ENCODE peak calls at places on chromosome 16, in nine cellular contexts. One of them, this sample, is unnamed. For H3K9me3, the result is how much of the 10 kb centered on the place peaks cover.

GRCh38 chr16:54265558-54266213 is 20.9 kb downstream of the IRX3 start:
- DNase-seq in fibroblast of lung: peak
- DNase-seq in PC-9: peak
- DNase-seq in left lung: no peak
- DNase-seq in IMR-90: no peak
- DNase-seq in sigmoid colon: no peak
- DNase-seq in neural progenitor cell: no peak
- DNase-seq in GM12878: no peak
- DNase-seq in naive thymus-derived CD4-positive, alpha-beta T cell: no peak
- DNase-seq in this sample: no peak

GRCh38 chr16:31712064-31712540 is 161.5 kb upstream of the ZNF267 start:
- DNase-seq in fibroblast of lung: no peak
- DNase-seq in PC-9: no peak
- DNase-seq in left lung: no peak
- DNase-seq in IMR-90: no peak
- DNase-seq in sigmoid colon: no peak
- DNase-seq in neural progenitor cell: no peak
- DNase-seq in GM12878: no peak
- DNase-seq in naive thymus-derived CD4-positive, alpha-beta T cell: no peak
- DNase-seq in this sample: no peak

GRCh38 chr16:85449195-85449884 is 163.8 kb upstream of the GSE1 start:
- DNase-seq in fibroblast of lung: no peak
- DNase-seq in PC-9: no peak
- DNase-seq in left lung: no peak
- DNase-seq in IMR-90: no peak
- DNase-seq in sigmoid colon: no peak
- DNase-seq in neural progenitor cell: no peak
- DNase-seq in GM12878: no peak
- DNase-seq in naive thymus-derived CD4-positive, alpha-beta T cell: no peak
- DNase-seq in this sample: no peak

GRCh38 chr16:9260665-9261064 is 169.2 kb downstream of the HAPSTR1 start:
- DNase-seq in fibroblast of lung: no peak
- DNase-seq in PC-9: no peak
- DNase-seq in left lung: no peak
- DNase-seq in IMR-90: no peak
- DNase-seq in sigmoid colon: no peak
- DNase-seq in neural progenitor cell: no peak
- DNase-seq in GM12878: no peak
- DNase-seq in naive thymus-derived CD4-positive, alpha-beta T cell: no peak
- DNase-seq in this sample: no peak

GRCh38 chr16:72829846-72830620 is 217.9 kb downstream of the ZFHX3 start:
- DNase-seq in fibroblast of lung: no peak
- DNase-seq in PC-9: no peak
- DNase-seq in left lung: no peak
- DNase-seq in IMR-90: peak
- DNase-seq in sigmoid colon: no peak
- DNase-seq in neural progenitor cell: no peak
- DNase-seq in GM12878: no peak
- DNase-seq in naive thymus-derived CD4-positive, alpha-beta T cell: no peak
- DNase-seq in this sample: no peak

GRCh38 chr16:89052824-89053724 is 40.6 kb upstream of the ACSF3 start:
- DNase-seq in fibroblast of lung: peak
- DNase-seq in PC-9: peak
- DNase-seq in left lung: peak
- DNase-seq in IMR-90: peak
- DNase-seq in sigmoid colon: no peak
- DNase-seq in neural progenitor cell: no peak
- DNase-seq in GM12878: no peak
- DNase-seq in naive thymus-derived CD4-positive, alpha-beta T cell: no peak
- DNase-seq in this sample: no peak

GRCh38 chr16:84182104-84182503 is 4.8 kb downstream of the TAF1C start:
- DNase-seq in fibroblast of lung: no peak
- DNase-seq in PC-9: no peak
- DNase-seq in left lung: no peak
- DNase-seq in IMR-90: no peak
- DNase-seq in sigmoid colon: no peak
- DNase-seq in neural progenitor cell: no peak
- DNase-seq in GM12878: no peak
- DNase-seq in naive thymus-derived CD4-positive, alpha-beta T cell: no peak
- DNase-seq in this sample: no peak

GRCh38 chr16:84266451-84266850 is 26.6 kb upstream of the KCNG4 start:
- DNase-seq in fibroblast of lung: peak
- DNase-seq in PC-9: peak
- DNase-seq in left lung: no peak
- DNase-seq in IMR-90: peak
- DNase-seq in sigmoid colon: no peak
- DNase-seq in neural progenitor cell: peak
- DNase-seq in GM12878: peak
- DNase-seq in naive thymus-derived CD4-positive, alpha-beta T cell: no peak
- DNase-seq in this sample: no peak

GRCh38 chr16:85546585-85547447 is 66.3 kb upstream of the GSE1 start:
- DNase-seq in fibroblast of lung: no peak
- DNase-seq in PC-9: no peak
- DNase-seq in left lung: no peak
- DNase-seq in IMR-90: no peak
- DNase-seq in sigmoid colon: no peak
- DNase-seq in neural progenitor cell: no peak
- DNase-seq in GM12878: no peak
- DNase-seq in naive thymus-derived CD4-positive, alpha-beta T cell: no peak
- DNase-seq in this sample: no peak

GRCh38 chr16:10824111-10824893 is 5.7 kb upstream of the TVP23A start:
- DNase-seq in fibroblast of lung: no peak
- DNase-seq in PC-9: peak
- DNase-seq in left lung: peak
- DNase-seq in IMR-90: no peak
- DNase-seq in sigmoid colon: no peak
- DNase-seq in neural progenitor cell: no peak
- DNase-seq in GM12878: no peak
- DNase-seq in naive thymus-derived CD4-positive, alpha-beta T cell: no peak
- DNase-seq in this sample: no peak

GRCh38 chr16:57606847-57607501 is 21.5 kb upstream of the ADGRG1 start:
- DNase-seq in fibroblast of lung: no peak
- DNase-seq in PC-9: no peak
- DNase-seq in left lung: peak
- DNase-seq in IMR-90: no peak
- DNase-seq in sigmoid colon: no peak
- DNase-seq in neural progenitor cell: no peak
- DNase-seq in GM12878: no peak
- DNase-seq in naive thymus-derived CD4-positive, alpha-beta T cell: no peak
- DNase-seq in this sample: no peak

GRCh38 chr16:5665770-5666169 is 568.2 kb upstream of the EEF2KMT start:
- DNase-seq in fibroblast of lung: no peak
- DNase-seq in PC-9: no peak
- DNase-seq in left lung: no peak
- DNase-seq in IMR-90: no peak
- DNase-seq in sigmoid colon: no peak
- DNase-seq in neural progenitor cell: no peak
- DNase-seq in GM12878: no peak
- DNase-seq in naive thymus-derived CD4-positive, alpha-beta T cell: no peak
- DNase-seq in this sample: no peak

GRCh38 chr16:28326881-28327610 is 34.7 kb downstream of the SBK1 start:
- DNase-seq in fibroblast of lung: peak
- DNase-seq in PC-9: peak
- DNase-seq in left lung: no peak
- DNase-seq in IMR-90: peak
- DNase-seq in sigmoid colon: peak
- DNase-seq in neural progenitor cell: peak
- DNase-seq in GM12878: no peak
- DNase-seq in naive thymus-derived CD4-positive, alpha-beta T cell: peak
- DNase-seq in this sample: peak

GRCh38 chr16:15689290-15689689 is 39.2 kb downstream of the NDE1 start:
- DNase-seq in fibroblast of lung: peak
- DNase-seq in PC-9: no peak
- DNase-seq in left lung: no peak
- DNase-seq in IMR-90: peak
- DNase-seq in sigmoid colon: no peak
- DNase-seq in neural progenitor cell: no peak
- DNase-seq in GM12878: no peak
- DNase-seq in naive thymus-derived CD4-positive, alpha-beta T cell: no peak
- DNase-seq in this sample: no peak

GRCh38 chr16:56353054-56353921 is 72.1 kb downstream of the AMFR start:
- DNase-seq in fibroblast of lung: no peak
- DNase-seq in PC-9: peak
- DNase-seq in left lung: peak
- DNase-seq in IMR-90: no peak
- DNase-seq in sigmoid colon: peak
- DNase-seq in neural progenitor cell: no peak
- DNase-seq in GM12878: no peak
- DNase-seq in naive thymus-derived CD4-positive, alpha-beta T cell: no peak
- DNase-seq in this sample: no peak

GRCh38 chr16:81313731-81314602 is 795 bp upstream of the GAN start:
- DNase-seq in fibroblast of lung: peak
- DNase-seq in PC-9: no peak
- DNase-seq in left lung: no peak
- DNase-seq in IMR-90: no peak
- DNase-seq in sigmoid colon: no peak
- DNase-seq in neural progenitor cell: peak
- DNase-seq in GM12878: no peak
- DNase-seq in naive thymus-derived CD4-positive, alpha-beta T cell: no peak
- DNase-seq in this sample: no peak

GRCh38 chr16:50065241-50065623 is 538 bp upstream of the HEATR3 start:
- DNase-seq in fibroblast of lung: no peak
- DNase-seq in PC-9: no peak
- DNase-seq in left lung: no peak
- DNase-seq in IMR-90: no peak
- DNase-seq in sigmoid colon: no peak
- DNase-seq in neural progenitor cell: no peak
- DNase-seq in GM12878: no peak
- DNase-seq in naive thymus-derived CD4-positive, alpha-beta T cell: no peak
- DNase-seq in this sample: no peak
- H3K27ac ChIP-seq in fibroblast of lung: no peak
- H3K27ac ChIP-seq in PC-9: no peak
- H3K27ac ChIP-seq in left lung: peak
- H3K27ac ChIP-seq in IMR-90: no peak
- H3K27ac ChIP-seq in sigmoid colon: peak
- H3K27ac ChIP-seq in neural progenitor cell: no peak
- H3K27ac ChIP-seq in GM12878: no peak
- H3K27ac ChIP-seq in naive thymus-derived CD4-positive, alpha-beta T cell: no peak
- H3K27ac ChIP-seq in this sample: no peak

DNA sequence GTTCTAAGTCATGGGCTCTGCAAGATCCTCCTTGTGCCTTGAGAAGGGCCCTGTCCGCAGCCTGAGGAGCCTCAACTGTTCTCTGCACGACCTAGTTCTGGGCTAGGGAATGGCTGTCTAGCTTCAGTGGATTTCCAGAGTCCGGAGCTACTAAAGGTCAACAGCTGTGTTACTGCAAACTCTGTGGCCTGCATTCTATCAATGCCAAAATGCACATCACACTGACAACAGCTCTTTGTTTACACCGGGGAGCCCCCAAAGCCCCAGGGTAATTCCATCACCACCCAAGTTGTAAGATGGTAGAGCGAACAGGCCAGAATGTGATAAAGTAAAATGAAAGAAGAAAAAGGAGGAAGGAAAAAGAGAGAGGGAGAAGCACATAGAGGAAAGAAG is 610.2 kb downstream of the MAF start:
- DNase-seq in fibroblast of lung: no peak
- DNase-seq in PC-9: no peak
- DNase-seq in left lung: no peak
- DNase-seq in IMR-90: no peak
- DNase-seq in sigmoid colon: no peak
- DNase-seq in neural progenitor cell: no peak
- DNase-seq in GM12878: no peak
- DNase-seq in naive thymus-derived CD4-positive, alpha-beta T cell: no peak
- DNase-seq in this sample: no peak
- H3K9me3 ChIP-seq in fibroblast of lung: under half
- H3K9me3 ChIP-seq in PC-9: under half
- H3K9me3 ChIP-seq in left lung: under half
- H3K9me3 ChIP-seq in IMR-90: under half
- H3K9me3 ChIP-seq in sigmoid colon: under half
- H3K9me3 ChIP-seq in neural progenitor cell: under half
- H3K9me3 ChIP-seq in GM12878: under half
- H3K9me3 ChIP-seq in naive thymus-derived CD4-positive, alpha-beta T cell: under half
- H3K9me3 ChIP-seq in this sample: under half

GRCh38 chr16:2031081-2031577 is 4.4 kb downstream of the NHERF2 start:
- DNase-seq in fibroblast of lung: no peak
- DNase-seq in PC-9: no peak
- DNase-seq in left lung: no peak
- DNase-seq in IMR-90: no peak
- DNase-seq in sigmoid colon: no peak
- DNase-seq in neural progenitor cell: no peak
- DNase-seq in GM12878: no peak
- DNase-seq in naive thymus-derived CD4-positive, alpha-beta T cell: no peak
- DNase-seq in this sample: no peak
- H3K27ac ChIP-seq in fibroblast of lung: no peak
- H3K27ac ChIP-seq in PC-9: no peak
- H3K27ac ChIP-seq in left lung: peak
- H3K27ac ChIP-seq in IMR-90: no peak
- H3K27ac ChIP-seq in sigmoid colon: peak
- H3K27ac ChIP-seq in neural progenitor cell: no peak
- H3K27ac ChIP-seq in GM12878: no peak
- H3K27ac ChIP-seq in naive thymus-derived CD4-positive, alpha-beta T cell: no peak
- H3K27ac ChIP-seq in this sample: no peak

DNA sequence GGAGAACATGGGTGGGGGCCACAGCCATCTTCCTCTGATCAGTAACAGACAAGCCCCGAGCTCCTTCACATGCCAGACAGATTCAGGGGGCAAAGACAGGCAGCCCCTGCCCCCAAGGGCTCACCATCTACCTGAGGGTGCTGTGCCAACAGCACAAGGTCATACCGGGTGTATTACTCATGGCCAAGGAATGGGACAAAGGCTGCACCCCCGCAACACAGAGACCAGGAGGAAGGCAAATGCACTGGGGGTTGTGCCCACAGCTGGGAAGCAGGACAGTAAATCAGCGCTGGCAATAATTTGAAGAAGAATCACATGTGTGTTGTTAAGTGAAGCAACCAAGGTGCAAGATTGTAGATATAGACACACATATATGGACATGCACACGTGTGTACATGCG is 137.1 kb downstream of the C16orf95 start:
- DNase-seq in fibroblast of lung: peak
- DNase-seq in PC-9: no peak
- DNase-seq in left lung: no peak
- DNase-seq in IMR-90: no peak
- DNase-seq in sigmoid colon: no peak
- DNase-seq in neural progenitor cell: no peak
- DNase-seq in GM12878: no peak
- DNase-seq in naive thymus-derived CD4-positive, alpha-beta T cell: no peak
- DNase-seq in this sample: no peak
- H3K9me3 ChIP-seq in fibroblast of lung: under half
- H3K9me3 ChIP-seq in PC-9: under half
- H3K9me3 ChIP-seq in left lung: under half
- H3K9me3 ChIP-seq in IMR-90: under half
- H3K9me3 ChIP-seq in sigmoid colon: under half
- H3K9me3 ChIP-seq in neural progenitor cell: under half
- H3K9me3 ChIP-seq in GM12878: under half
- H3K9me3 ChIP-seq in naive thymus-derived CD4-positive, alpha-beta T cell: under half
- H3K9me3 ChIP-seq in this sample: under half

This sample was measured in effector memory CD4-positive, alpha-beta T cell.